ENCODE peak calls at places on chromosomes 3 and 15, in eight cellular contexts. H is AG04450; F is M059J; D is DND-41; Z is amniotic stem cell; C is stimulated activated CD4-positive, alpha-beta T cell treated with anti-CD3 and anti-CD28 coated beads, Interleukin-4, amount 100 ng/mL, for 48 hours; E is NCI-H2171 treated with DMSO at 0.1 percent for 48 hours; T is T-cell. Y is an unnamed sample.

GRCh38 chr3:193033381-193033780 is 115.7 kb upstream of the MB21D2 start:
- DNase-seq in T (no peak), E (no peak), Z (no peak), C (no peak), H (no peak), F (no peak), D (no peak), Y (no peak)

GRCh38 chr3:38120690-38121450 is 16.1 kb downstream of the ACAA1 start:
- DNase-seq in F (no peak), T (no peak), Z (no peak), C (no peak), D (no peak), H (no peak), E (no peak), Y (no peak)

GRCh38 chr3:58469096-58469495 is 22.8 kb upstream of the KCTD6 start:
- DNase-seq in C (no peak), T (no peak), Z (no peak), H (no peak), F (no peak), D (no peak), E (no peak), Y (no peak)

GRCh38 chr3:152213086-152213674 is 55.5 kb upstream of the MBNL1 start:
- DNase-seq in Z (no peak), F (no peak), C (no peak), H (no peak), D (no peak), E (no peak), T (no peak), Y (no peak)

GRCh38 chr15:77030042-77030927 is 35.4 kb downstream of the PSTPIP1 start:
- DNase-seq in Z (no peak), D (no peak), H (no peak), T (no peak), E (peak; percentile 94), F (no peak), C (no peak), Y (no peak)

GRCh38 chr15:95604634-95605036 is 725.9 kb upstream of the NR2F2 start:
- DNase-seq in Z (peak; percentile 26), D (no peak), T (no peak), F (peak; percentile 53), E (no peak), C (no peak), H (peak; percentile 56), Y (no peak)

GRCh38 chr3:195068481-195069080 is 202.4 kb downstream of the XXYLT1 start:
- DNase-seq in Z (no peak), F (no peak), H (no peak), T (no peak), E (no peak), D (no peak), C (no peak), Y (no peak)

GRCh38 chr3:101643861-101644613 is 32.9 kb downstream of the ZBTB11 start:
- DNase-seq in C (no peak), F (peak; percentile 98), Z (no peak), E (no peak), H (peak; percentile 11), D (peak; percentile 47), T (peak; percentile 22), Y (no peak)

GRCh38 chr3:142210144-142210543 is 15.2 kb downstream of the GK5 start:
- DNase-seq in E (peak; percentile 61), D (no peak), Z (no peak), T (no peak), H (no peak), C (no peak), F (no peak), Y (no peak)

GRCh38 chr3:25592510-25592968 is 72.2 kb downstream of the TOP2B start:
- DNase-seq in T (no peak), Z (peak; percentile 84), H (no peak), E (peak; percentile 40), D (no peak), C (no peak), F (peak; percentile 94), Y (no peak)

GRCh38 chr3:175608351-175608750 is 749.2 kb downstream of the NAALADL2 start:
- DNase-seq in H (no peak), T (no peak), D (no peak), E (no peak), F (no peak), C (no peak), Z (no peak), Y (no peak)

Y was measured in T-helper 9 cell.